ENCODE peak calls at places on chromosomes 5 and 9, in four cellular contexts. F, O, Y and M are unnamed samples.

GRCh38 chr5:122077451-122078115 is 476 bp downstream of the LOX start:
- DNase-seq in F (peak; percentile 29), O (peak; percentile 71), Y (peak; percentile 36), M (peak; percentile 41)

GRCh38 chr9:84153885-84154284 is 173.3 kb downstream of the RMI1 start:
- DNase-seq in F (peak; percentile 48), O (peak; percentile 32), Y (no peak), M (peak; percentile 16)

GRCh38 chr9:35106343-35106730 is 3.4 kb upstream of the STOML2 start:
- DNase-seq in F (no peak), O (no peak), Y (no peak), M (no peak)

GRCh38 chr5:151742870-151743294 is 15.5 kb downstream of the ATOX1 start:
- DNase-seq in F (peak; percentile 67), O (peak; percentile 86), Y (peak; percentile 53), M (peak; percentile 84)

GRCh38 chr5:1386274-1386717 is 41.4 kb upstream of the CLPTM1L start:
- DNase-seq in F (peak; percentile 18), O (peak; percentile 60), Y (peak; percentile 40), M (no peak)

GRCh38 chr5:126858441-126858840 is 81.5 kb downstream of the LMNB1 start:
- DNase-seq in F (no peak), O (no peak), Y (peak; percentile 33), M (no peak)

GRCh38 chr5:122385786-122386185 is 73.7 kb downstream of the SNCAIP start:
- DNase-seq in F (no peak), O (peak; percentile 64), Y (no peak), M (peak; percentile 39)

GRCh38 chr5:151225475-151225874 is 1.6 kb upstream of the CCDC69 start:
- DNase-seq in F (no peak), O (no peak), Y (no peak), M (no peak)

GRCh38 chr5:150763023-150763793 is 4.4 kb upstream of the DCTN4 start:
- DNase-seq in F (peak; percentile 74), O (peak; percentile 83), Y (no peak), M (peak; percentile 100)

GRCh38 chr5:159409801-159410200 is 79.5 kb upstream of the IL12B start:
- DNase-seq in F (no peak), O (no peak), Y (no peak), M (no peak)

GRCh38 chr9:79465171-79465570 is 106.6 kb upstream of the TLE4 start:
- DNase-seq in F (no peak), O (no peak), Y (no peak), M (no peak)

GRCh38 chr5:61048534-61048933 is 103.5 kb downstream of the NDUFAF2 start:
- DNase-seq in F (peak; percentile 77), O (peak; percentile 82), Y (no peak), M (peak; percentile 54)

GRCh38 chr5:179803651-179804598 is 2.7 kb downstream of the MGAT4B start:
- DNase-seq in F (no peak), O (peak; percentile 76), Y (no peak), M (no peak)

GRCh38 chr9:110329676-110330235 is 7.9 kb downstream of the TXNDC8 start:
- DNase-seq in F (no peak), O (no peak), Y (no peak), M (no peak)

GRCh38 chr9:120886490-120886967 is 9.5 kb upstream of the PHF19 start:
- DNase-seq in F (peak; percentile 23), O (peak; percentile 88), Y (no peak), M (peak; percentile 29)

GRCh38 chr9:78695521-78695920 is 398.6 kb downstream of the PSAT1 start:
- DNase-seq in F (no peak), O (no peak), Y (no peak), M (no peak)

GRCh38 chr9:105118646-105119045 is 125.8 kb upstream of the SLC44A1 start:
- DNase-seq in F (no peak), O (no peak), Y (no peak), M (no peak)

GRCh38 chr5:159444441-159445082 is 114.3 kb upstream of the IL12B start:
- DNase-seq in F (peak; percentile 47), O (peak; percentile 77), Y (no peak), M (peak; percentile 78)

GRCh38 chr9:25678147-25678666 is at the start of gene TUSC1:
- DNase-seq in F (peak; percentile 71), O (peak; percentile 69), Y (peak; percentile 65), M (peak; percentile 90)

GRCh38 chr5:147791181-147791580 is 8.7 kb upstream of the JAKMIP2 start:
- DNase-seq in F (no peak), O (no peak), Y (no peak), M (no peak)

GRCh38 chr5:146873186-146873917 is 5.2 kb downstream of the PPP2R2B start:
- DNase-seq in F (no peak), O (no peak), Y (no peak), M (no peak)

GRCh38 chr9:4680750-4681149 is 1.4 kb downstream of the CDC37L1 start:
- DNase-seq in F (no peak), O (peak; percentile 58), Y (no peak), M (peak; percentile 33)

GRCh38 chr5:149345147-149345891 is at the start of gene GRPEL2:
- DNase-seq in F (peak; percentile 96), O (peak; percentile 99), Y (peak; percentile 92), M (peak; percentile 99)

GRCh38 chr9:16202913-16203734 is 650.3 kb downstream of the CCDC171 start:
- DNase-seq in F (peak; percentile 92), O (peak; percentile 95), Y (no peak), M (peak; percentile 76)

GRCh38 chr9:69946800-69947437 is 96.7 kb upstream of the MAMDC2 start:
- DNase-seq in F (peak; percentile 82), O (peak; percentile 94), Y (no peak), M (peak; percentile 84)

GRCh38 chr5:52864376-52864775 is 76.7 kb downstream of the ITGA1 start:
- DNase-seq in F (no peak), O (peak; percentile 68), Y (no peak), M (peak; percentile 53)

GRCh38 chr5:172717481-172718195 is 53.4 kb downstream of the DUSP1 start:
- DNase-seq in F (no peak), O (no peak), Y (no peak), M (no peak)

GRCh38 chr5:113090336-113091106 is 113.9 kb downstream of the DCP2 start:
- DNase-seq in F (no peak), O (peak; percentile 29), Y (no peak), M (peak; percentile 5)

GRCh38 chr5:30874234-30875034 is 319.1 kb upstream of the CDH6 start:
- DNase-seq in F (no peak), O (no peak), Y (no peak), M (no peak)

GRCh38 chr9:105064248-105065118 is 136.5 kb upstream of the ABCA1 start:
- DNase-seq in F (peak; percentile 97), O (peak; percentile 99), Y (peak; percentile 5), M (peak; percentile 97)

GRCh38 chr5:171521219-171521633 is 101.8 kb downstream of the FGF18 start:
- DNase-seq in F (peak; percentile 84), O (peak; percentile 95), Y (no peak), M (peak; percentile 87)

GRCh38 chr9:15885464-15885863 is 332.6 kb downstream of the CCDC171 start:
- DNase-seq in F (no peak), O (no peak), Y (no peak), M (no peak)

GRCh38 chr5:178542455-178542854 is 47.7 kb downstream of the COL23A1 start:
- DNase-seq in F (no peak), O (no peak), Y (no peak), M (no peak)

GRCh38 chr5:140648132-140648432 is 453 bp downstream of the IK start:
- DNase-seq in F (no peak), O (no peak), Y (no peak), M (no peak)

GRCh38 chr9:32969270-32969669 is 32.2 kb downstream of the APTX start:
- DNase-seq in F (peak; percentile 64), O (peak; percentile 86), Y (no peak), M (no peak)

DNA sequence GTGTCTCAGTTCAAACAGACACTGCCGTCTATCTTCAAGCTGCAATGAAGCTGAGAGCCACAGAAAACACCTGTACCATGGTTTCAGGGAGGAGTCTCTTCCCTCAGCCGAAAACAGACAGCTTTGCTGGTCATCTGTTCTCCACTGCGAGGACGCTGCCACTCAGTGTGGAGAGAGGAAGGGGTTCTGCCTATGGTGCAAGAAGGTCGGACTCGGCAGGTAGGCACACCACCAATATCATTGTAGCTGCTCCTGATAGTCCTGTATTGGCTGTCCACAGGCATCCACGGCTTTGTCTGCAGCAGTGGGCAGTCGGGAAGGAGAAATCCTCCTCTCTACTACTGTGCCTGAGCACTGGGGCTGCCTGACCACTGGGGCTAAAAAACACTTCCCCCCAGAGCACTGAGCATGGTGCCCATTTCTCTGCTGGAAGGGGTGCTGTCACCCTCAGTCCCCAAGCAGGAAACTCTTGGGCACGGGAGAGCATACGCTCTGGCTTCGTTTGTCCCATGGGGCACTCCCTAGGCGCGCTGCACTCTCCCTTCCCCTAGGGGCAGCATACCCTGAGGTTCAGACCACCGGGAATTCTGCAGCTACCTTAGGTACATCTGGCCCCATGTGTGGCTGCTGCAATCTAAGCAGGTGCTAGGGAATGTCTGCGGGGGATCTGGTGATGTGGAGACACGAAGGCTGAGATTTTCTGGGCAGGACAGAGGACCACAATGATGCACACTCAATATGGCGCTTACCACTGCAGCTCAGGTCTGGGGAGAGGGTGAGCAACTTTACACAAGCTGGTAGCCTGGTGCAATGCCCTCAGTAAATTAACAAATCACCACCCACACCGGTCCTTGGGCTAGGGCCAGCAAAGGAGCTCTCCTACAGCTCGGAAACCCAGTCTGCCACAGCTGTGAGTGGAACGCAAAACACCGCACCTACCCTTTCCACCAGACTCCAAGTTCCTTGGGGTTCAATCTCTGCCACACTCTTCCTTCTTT is 880.9 kb upstream of the SEMA6A start:
- DNase-seq in F (no peak), O (no peak), Y (peak; percentile 33), M (no peak)
- TF ChIP-seq CTCF in F (peak; percentile 46), O (peak; percentile 16), Y (peak; percentile 26), M (no peak)

GRCh38 chr5:3200356-3200755 is 395.3 kb upstream of the IRX1 start:
- DNase-seq in F (no peak), O (no peak), Y (no peak), M (no peak)

GRCh38 chr5:3199941-3200340 is 395.7 kb upstream of the IRX1 start:
- DNase-seq in F (no peak), O (no peak), Y (no peak), M (no peak)

GRCh38 chr5:3197237-3197636 is 398.4 kb upstream of the IRX1 start:
- DNase-seq in F (no peak), O (no peak), Y (no peak), M (no peak)

GRCh38 chr5:3195991-3196390 is 399.6 kb upstream of the IRX1 start:
- DNase-seq in F (no peak), O (no peak), Y (no peak), M (no peak)

GRCh38 chr5:3197699-3198098 is 397.9 kb upstream of the IRX1 start:
- DNase-seq in F (no peak), O (no peak), Y (peak; percentile 33), M (no peak)
- TF ChIP-seq CTCF in F (no peak), O (no peak), Y (no peak), M (no peak)

GRCh38 chr5:167582916-167583315 is 708.5 kb upstream of the WWC1 start:
- DNase-seq in F (no peak), O (peak; percentile 20), Y (no peak), M (no peak)

GRCh38 chr5:167592114-167592513 is 699.3 kb upstream of the WWC1 start:
- DNase-seq in F (no peak), O (no peak), Y (no peak), M (no peak)

GRCh38 chr5:167582263-167582662 is 709.2 kb upstream of the WWC1 start:
- DNase-seq in F (no peak), O (peak; percentile 31), Y (no peak), M (peak; percentile 52)

GRCh38 chr5:167585184-167585583 is 706.3 kb upstream of the WWC1 start:
- DNase-seq in F (no peak), O (no peak), Y (no peak), M (no peak)

GRCh38 chr5:167587768-167588167 is 703.7 kb upstream of the WWC1 start:
- DNase-seq in F (peak; percentile 42), O (peak; percentile 51), Y (peak; percentile 52), M (peak; percentile 78)
- TF ChIP-seq CTCF in F (peak; percentile 84), O (peak; percentile 54), Y (no peak), M (peak; percentile 65)

GRCh38 chr5:78799254-78800017 is 150.9 kb upstream of the LHFPL2 start:
- DNase-seq in F (peak; percentile 46), O (peak; percentile 54), Y (no peak), M (no peak)
- TF ChIP-seq CTCF in F (peak; percentile 40), O (peak; percentile 17), Y (no peak), M (no peak)